ENCODE peak calls at places on chromosomes 5 and 9, in five cellular contexts. P is transverse colon, X is suprapubic skin, C is A549, M is right atrium auricular region. G is an unnamed sample. For H3K4me1, the result is how much of the 10 kb centered on the place peaks cover.

GRCh38 chr5:88503065-88503394 is 234.4 kb upstream of the TMEM161B start:
- DNase-seq in P (no peak), C (no peak), X (no peak), M (no peak), G (no peak)

GRCh38 chr9:129885018-129885669 is 49.9 kb downstream of the USP20 start:
- DNase-seq in M (no peak), C (no peak), P (peak), X (no peak), G (peak)

GRCh38 chr9:114037961-114038723 is 40.0 kb downstream of the AMBP start:
- DNase-seq in M (peak), C (no peak), P (no peak), X (peak), G (no peak)

GRCh38 chr9:127955294-127956015 is 17.8 kb upstream of the DPM2 start:
- DNase-seq in M (no peak), X (no peak), P (peak), C (peak), G (peak)

GRCh38 chr5:132759114-132760042 is 12.2 kb downstream of the CCNI2 start:
- DNase-seq in M (peak), X (no peak), P (peak), C (no peak), G (no peak)

GRCh38 chr5:146817973-146818372 is 60.6 kb downstream of the PPP2R2B start:
- DNase-seq in C (no peak), M (no peak), P (no peak), X (no peak), G (no peak)

GRCh38 chr5:135830384-135831275 is 3.8 kb upstream of the SLC25A48 start:
- DNase-seq in C (no peak), P (no peak), M (no peak), X (no peak), G (no peak)

GRCh38 chr9:94577541-94577940 is 16.1 kb downstream of the FBP2 start:
- DNase-seq in M (no peak), C (no peak), P (no peak), X (no peak), G (no peak)

GRCh38 chr5:10577371-10578291 is 13.8 kb downstream of the ANKRD33B start:
- DNase-seq in M (peak), X (no peak), C (no peak), P (no peak), G (no peak)

GRCh38 chr9:108377881-108378280 is 477.9 kb downstream of the ACTL7B start:
- DNase-seq in C (no peak), M (no peak), X (no peak), P (no peak), G (no peak)

GRCh38 chr9:37682951-37683350 is 32.2 kb downstream of the FRMPD1 start:
- DNase-seq in C (no peak), P (no peak), X (no peak), M (no peak), G (no peak)

GRCh38 chr5:155833282-155833681 is 493.7 kb upstream of the SGCD start:
- DNase-seq in P (no peak), C (no peak), X (no peak), M (no peak), G (no peak)

GRCh38 chr9:112050544-112051475 is 124.3 kb downstream of the SUSD1 start:
- DNase-seq in X (no peak), P (peak), M (peak), C (no peak), G (peak)

GRCh38 chr5:174355208-174355612 is 309.7 kb downstream of the NSG2 start:
- DNase-seq in M (peak), P (no peak), X (no peak), C (no peak), G (peak)

GRCh38 chr9:117494401-117495130 is 79.7 kb upstream of the ASTN2 start:
- DNase-seq in P (no peak), M (no peak), C (no peak), X (no peak), G (peak)

GRCh38 chr5:66197764-66198405 is 53.8 kb downstream of the SREK1 start:
- DNase-seq in C (no peak), X (no peak), P (no peak), M (no peak), G (no peak)

GRCh38 chr9:134617246-134617645 is 24.4 kb upstream of the COL5A1 start:
- DNase-seq in C (no peak), X (peak), P (no peak), M (peak), G (no peak)

GRCh38 chr5:65055938-65056337 is 287.2 kb downstream of the CWC27 start:
- DNase-seq in P (no peak), M (no peak), C (no peak), X (no peak), G (no peak)

GRCh38 chr9:109908459-109909390 is 128.7 kb downstream of the PALM2AKAP2 start:
- DNase-seq in P (no peak), M (no peak), X (no peak), C (no peak), G (no peak)

GRCh38 chr5:9835121-9835770 is 205.1 kb upstream of the TAS2R1 start:
- DNase-seq in C (no peak), X (no peak), M (no peak), P (no peak), G (no peak)

GRCh38 chr5:179330186-179330900 is 14.9 kb downstream of the ADAMTS2 start:
- DNase-seq in M (no peak), C (no peak), X (no peak), P (no peak), G (no peak)

GRCh38 chr9:135409286-135410200 is 70.0 kb upstream of the PPP1R26 start:
- DNase-seq in X (no peak), P (no peak), M (no peak), C (no peak), G (no peak)

GRCh38 chr5:171913987-171914273 is 92.5 kb downstream of the FBXW11 start:
- DNase-seq in M (no peak), C (no peak), X (no peak), P (no peak), G (no peak)

GRCh38 chr5:98099448-98100105 is 673.9 kb upstream of the RGMB start:
- DNase-seq in P (no peak), M (no peak), X (no peak), C (no peak), G (peak)

GRCh38 chr9:91714020-91714721 is 235.9 kb downstream of the ROR2 start:
- DNase-seq in C (no peak), P (peak), M (no peak), X (no peak), G (no peak)

GRCh38 chr5:57884346-57885102 is 401.9 kb upstream of the ACTBL2 start:
- DNase-seq in C (no peak), M (no peak), P (no peak), X (no peak), G (no peak)

GRCh38 chr9:103530934-103531333 is 535.8 kb downstream of the CYLC2 start:
- DNase-seq in M (no peak), P (no peak), C (no peak), X (no peak), G (no peak)

GRCh38 chr5:36692791-36693763 is 86.7 kb downstream of the SLC1A3 start:
- DNase-seq in C (peak), P (peak), M (peak), X (peak), G (peak)

GRCh38 chr5:14414615-14415515 is 166.7 kb upstream of the OTULINL start:
- DNase-seq in C (no peak), P (no peak), M (no peak), X (no peak), G (peak)

GRCh38 chr9:22238809-22239684 is 207.6 kb upstream of the DMRTA1 start:
- DNase-seq in X (no peak), C (peak), M (no peak), P (no peak), G (peak)

GRCh38 chr5:922745-923472 is 30.2 kb downstream of the TRIP13 start:
- DNase-seq in X (no peak), P (no peak), C (no peak), M (no peak), G (no peak)

GRCh38 chr5:42772265-42772993 is 15.8 kb downstream of the CCDC152 start:
- DNase-seq in M (no peak), X (no peak), P (no peak), C (no peak), G (no peak)

GRCh38 chr9:130665431-130666392 is 1.3 kb downstream of the PRDM12 start:
- DNase-seq in X (no peak), C (no peak), M (no peak), P (no peak), G (no peak)

GRCh38 chr5:123371575-123372179 is 51.5 kb downstream of the CEP120 start:
- DNase-seq in M (no peak), P (peak), X (no peak), C (peak), G (peak)

GRCh38 chr5:73841641-73842040 is 215.6 kb downstream of the ARHGEF28 start:
- DNase-seq in M (no peak), X (no peak), C (no peak), P (no peak), G (no peak)

GRCh38 chr5:155953335-155953734 is 373.6 kb upstream of the SGCD start:
- DNase-seq in C (no peak), X (no peak), M (no peak), P (no peak), G (no peak)

GRCh38 chr9:76516350-76516749 is 57.4 kb downstream of the GCNT1 start:
- DNase-seq in M (no peak), X (no peak), C (no peak), P (no peak), G (no peak)

GRCh38 chr9:131708613-131709002 is 31.3 kb downstream of the RAPGEF1 start:
- DNase-seq in P (no peak), X (no peak), M (no peak), C (no peak), G (no peak)

GRCh38 chr9:131707677-131708612 is 31.9 kb downstream of the RAPGEF1 start:
- DNase-seq in M (peak), X (no peak), P (peak), C (peak), G (peak)

GRCh38 chr9:131712151-131712716 is 27.6 kb downstream of the RAPGEF1 start:
- DNase-seq in M (no peak), C (no peak), X (no peak), P (no peak), G (no peak)

GRCh38 chr9:131707050-131707449 is 32.8 kb downstream of the RAPGEF1 start:
- DNase-seq in P (no peak), C (no peak), M (no peak), X (no peak), G (no peak)

GRCh38 chr9:131709741-131710499 is 30.0 kb downstream of the RAPGEF1 start:
- DNase-seq in P (no peak), X (no peak), C (no peak), M (no peak), G (no peak)
- H3K4me1 ChIP-seq in P (under half), X (half or more), C (half or more), M (under half), G (under half)

GRCh38 chr5:80662108-80662507 is 7.3 kb upstream of the DHFR start:
- DNase-seq in X (no peak), P (no peak), M (no peak), C (no peak), G (no peak)

GRCh38 chr5:80668016-80668969 is 13.5 kb upstream of the DHFR start:
- DNase-seq in P (peak), X (no peak), M (no peak), C (no peak), G (peak)

GRCh38 chr5:80665057-80665456 is 10.3 kb upstream of the DHFR start:
- DNase-seq in P (no peak), X (no peak), M (no peak), C (no peak), G (no peak)

GRCh38 chr5:80672140-80672736 is 17.5 kb upstream of the DHFR start:
- DNase-seq in C (peak), P (peak), M (peak), X (peak), G (peak)

GRCh38 chr5:80667384-80667783 is 12.6 kb upstream of the DHFR start:
- DNase-seq in M (no peak), X (no peak), C (no peak), P (no peak), G (no peak)
- H3K27ac ChIP-seq in M (no peak), X (peak), C (no peak), P (no peak), G (no peak)

GRCh38 chr9:89543057-89543456 is 45.1 kb upstream of the SEMA4D start:
- DNase-seq in P (no peak), X (peak), M (no peak), C (no peak), G (no peak)
- H3K4me1 ChIP-seq in P (under half), X (under half), M (under half), C (under half), G (under half)

DNA sequence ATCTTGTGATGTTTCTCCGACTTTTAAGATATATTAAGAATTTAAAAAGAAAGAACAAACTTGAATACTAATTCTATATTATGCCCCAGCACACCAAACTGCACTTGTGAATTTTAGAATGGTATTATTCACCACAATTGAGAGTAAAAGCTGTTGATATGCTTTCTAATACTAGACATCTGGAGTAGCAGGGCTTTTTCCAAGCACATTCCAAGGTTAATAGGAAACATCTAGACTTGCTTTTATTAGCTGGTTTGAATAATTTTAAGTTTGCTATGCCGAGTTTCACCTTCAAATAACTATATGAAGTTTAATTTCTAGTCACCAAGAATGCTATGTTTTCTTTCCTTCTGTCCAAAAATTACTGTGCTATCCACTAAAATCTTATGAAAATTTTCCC is 13.5 kb downstream of the NREP start:
- DNase-seq in M (no peak), P (no peak), X (no peak), C (no peak), G (no peak)
- H3K27ac ChIP-seq in M (no peak), P (peak), X (no peak), C (no peak), G (no peak)

GRCh38 chr5:150580917-150581316 is 59.5 kb upstream of the SYNPO start:
- DNase-seq in M (no peak), P (no peak), X (no peak), C (no peak), G (no peak)

GRCh38 chr5:150584561-150585335 is 55.7 kb upstream of the SYNPO start:
- DNase-seq in M (no peak), C (no peak), P (peak), X (no peak), G (no peak)

GRCh38 chr5:150579462-150580400 is 60.7 kb upstream of the SYNPO start:
- DNase-seq in P (peak), M (no peak), C (no peak), X (no peak), G (peak)

GRCh38 chr5:150583541-150584225 is 56.8 kb upstream of the SYNPO start:
- DNase-seq in X (no peak), P (no peak), M (no peak), C (no peak), G (no peak)

DNA sequence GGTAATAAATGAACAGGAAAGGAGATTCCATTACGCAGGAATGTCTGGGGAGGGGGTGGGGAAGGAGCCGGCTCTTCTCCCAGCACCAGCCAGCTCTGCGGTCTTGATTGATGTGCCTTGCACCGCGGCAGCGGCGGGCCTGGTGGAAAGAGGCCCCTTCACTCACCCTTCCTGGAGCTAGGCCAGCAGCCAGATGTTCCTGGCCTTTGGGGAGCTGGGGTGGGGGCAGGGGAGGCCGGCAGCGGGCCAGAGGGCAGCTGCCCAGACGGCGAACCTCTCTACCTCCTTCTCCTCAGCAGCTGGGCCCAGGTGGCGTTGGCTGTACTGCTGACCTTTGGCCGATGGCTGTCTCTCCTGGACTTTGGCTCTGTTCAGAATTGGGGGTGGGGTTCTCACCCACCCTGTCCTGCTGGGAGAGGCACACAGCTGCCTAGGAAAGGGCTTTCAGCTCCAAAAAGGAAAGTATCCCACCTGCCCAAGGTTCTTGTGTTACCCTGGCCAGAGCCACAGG is 58.1 kb upstream of the SYNPO start:
- DNase-seq in C (no peak), X (no peak), P (peak), M (no peak), G (peak)
- H3K4me1 ChIP-seq in C (under half), X (under half), P (under half), M (under half), G (under half)

GRCh38 chr5:124404796-124405195 is 341.6 kb downstream of the ZNF608 start:
- DNase-seq in C (no peak), P (no peak), M (no peak), X (no peak), G (no peak)

GRCh38 chr5:124411089-124411488 is 335.4 kb downstream of the ZNF608 start:
- DNase-seq in P (no peak), M (no peak), X (no peak), C (no peak), G (no peak)

GRCh38 chr5:124408738-124409453 is 337.5 kb downstream of the ZNF608 start:
- DNase-seq in X (no peak), M (no peak), P (no peak), C (no peak), G (no peak)

GRCh38 chr5:124414973-124415372 is 331.5 kb downstream of the ZNF608 start:
- DNase-seq in X (no peak), C (no peak), M (no peak), P (no peak), G (no peak)

GRCh38 chr5:124410539-124410938 is 335.9 kb downstream of the ZNF608 start:
- DNase-seq in C (no peak), P (no peak), M (no peak), X (no peak), G (no peak)
- H3K27ac ChIP-seq in C (no peak), P (no peak), M (no peak), X (no peak), G (no peak)

DNA sequence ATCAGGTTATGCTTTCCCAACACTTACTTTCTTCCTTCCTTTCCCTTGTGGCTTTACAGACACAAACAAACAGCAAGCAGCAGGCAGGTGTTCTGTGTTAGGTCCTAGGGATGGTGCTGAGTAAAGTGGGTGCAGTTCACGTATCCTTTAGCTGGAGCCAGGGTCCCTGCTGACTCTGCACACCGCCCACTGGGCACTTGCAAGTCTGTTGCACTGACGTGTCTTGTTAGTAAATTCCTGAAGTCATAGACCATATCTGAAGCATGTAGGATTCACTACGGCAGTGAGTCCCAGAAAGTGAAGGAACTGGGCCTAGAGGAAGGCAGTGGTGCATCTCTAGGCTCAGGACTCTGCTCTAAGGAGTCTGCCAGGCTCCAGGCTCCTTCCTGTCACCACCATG is 96.6 kb downstream of the DAPK1 start:
- DNase-seq in X (no peak), C (no peak), P (no peak), M (no peak), G (no peak)
- H3K4me1 ChIP-seq in X (under half), C (under half), P (under half), M (under half), G (under half)

GRCh38 chr5:133983674-133984073 is 15.2 kb upstream of the C5orf15 start:
- DNase-seq in C (no peak), M (no peak), P (no peak), X (no peak), G (no peak)

GRCh38 chr5:133980652-133981051 is 12.2 kb upstream of the C5orf15 start:
- DNase-seq in X (no peak), C (no peak), M (no peak), P (no peak), G (no peak)

GRCh38 chr5:133981714-133982113 is 13.3 kb upstream of the C5orf15 start:
- DNase-seq in M (no peak), C (no peak), P (no peak), X (no peak), G (no peak)

GRCh38 chr5:133990396-133990795 is 14.4 kb downstream of the VDAC1 start:
- DNase-seq in X (no peak), C (no peak), M (no peak), P (no peak), G (no peak)

DNA sequence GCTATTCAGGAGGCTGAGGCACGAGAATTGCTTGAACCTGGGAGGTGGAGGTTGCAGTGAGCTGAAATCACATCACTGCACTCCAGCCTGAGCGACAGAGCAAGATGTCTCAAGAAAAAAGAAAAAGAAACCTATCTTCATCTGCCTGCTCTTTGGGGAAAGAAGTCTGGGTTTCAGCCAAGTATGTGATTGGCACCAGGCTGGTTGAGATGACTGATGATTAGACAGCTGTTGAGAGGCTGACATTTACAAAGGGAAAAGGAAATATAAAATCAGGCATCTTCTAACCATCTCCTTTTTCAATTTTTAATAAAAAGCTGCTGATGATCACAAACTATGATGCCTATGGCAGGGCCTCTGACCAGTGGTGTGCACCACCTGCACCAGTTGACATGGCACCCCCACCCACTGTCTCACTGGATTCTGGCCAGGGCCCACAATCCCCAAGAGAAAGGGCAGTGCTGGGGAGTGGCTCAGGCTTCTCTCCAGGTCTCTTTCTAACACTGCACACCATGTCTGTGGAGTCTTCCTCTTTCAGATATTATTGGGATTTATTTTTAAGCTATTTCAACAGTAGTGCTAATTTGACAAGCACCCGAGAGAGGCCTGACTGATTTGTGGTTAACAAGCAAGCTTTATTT is 17.2 kb upstream of the C5orf15 start:
- DNase-seq in P (no peak), X (no peak), C (no peak), M (no peak), G (no peak)
- H3K27ac ChIP-seq in P (no peak), X (no peak), C (no peak), M (no peak), G (no peak)

G was measured in small intestine.